ENCODE peak calls at places on chromosomes 6 and 20, in eight cellular contexts. One of them, this sample, is unnamed.

GRCh38 chr6:81304486-81304885 is 448.0 kb downstream of the TENT5A start:
- DNase-seq in AG09309: no peak
- DNase-seq in nephron progenitor cell: no peak
- DNase-seq in endothelial cell: no peak
- DNase-seq in glutamatergic neuron: no peak
- DNase-seq in bronchial epithelial cell: no peak
- DNase-seq in heart right ventricle: no peak
- DNase-seq in mammary epithelial cell: no peak
- DNase-seq in this sample: no peak

GRCh38 chr6:89313006-89313405 is 2.1 kb downstream of the GABRR2 start:
- DNase-seq in nephron progenitor cell: no peak
- DNase-seq in AG09309: peak
- DNase-seq in heart right ventricle: peak
- DNase-seq in bronchial epithelial cell: peak
- DNase-seq in endothelial cell: no peak
- DNase-seq in glutamatergic neuron: no peak
- DNase-seq in mammary epithelial cell: peak
- DNase-seq in this sample: no peak

GRCh38 chr6:170175644-170176620 is 114.9 kb downstream of the DLL1 start:
- DNase-seq in endothelial cell: no peak
- DNase-seq in glutamatergic neuron: no peak
- DNase-seq in AG09309: no peak
- DNase-seq in mammary epithelial cell: no peak
- DNase-seq in bronchial epithelial cell: no peak
- DNase-seq in nephron progenitor cell: no peak
- DNase-seq in heart right ventricle: no peak
- DNase-seq in this sample: peak

GRCh38 chr6:51029576-51029975 is 210.9 kb downstream of the TFAP2B start:
- DNase-seq in endothelial cell: no peak
- DNase-seq in AG09309: no peak
- DNase-seq in bronchial epithelial cell: no peak
- DNase-seq in heart right ventricle: no peak
- DNase-seq in mammary epithelial cell: no peak
- DNase-seq in glutamatergic neuron: no peak
- DNase-seq in nephron progenitor cell: no peak
- DNase-seq in this sample: no peak

GRCh38 chr6:111683749-111684267 is 78.1 kb upstream of the TRAF3IP2 start:
- DNase-seq in nephron progenitor cell: no peak
- DNase-seq in heart right ventricle: peak
- DNase-seq in mammary epithelial cell: no peak
- DNase-seq in bronchial epithelial cell: peak
- DNase-seq in glutamatergic neuron: no peak
- DNase-seq in AG09309: peak
- DNase-seq in endothelial cell: no peak
- DNase-seq in this sample: no peak

GRCh38 chr20:31915491-31916280 is 36.2 kb downstream of the PDRG1 start:
- DNase-seq in endothelial cell: no peak
- DNase-seq in bronchial epithelial cell: no peak
- DNase-seq in heart right ventricle: no peak
- DNase-seq in nephron progenitor cell: no peak
- DNase-seq in glutamatergic neuron: no peak
- DNase-seq in AG09309: no peak
- DNase-seq in mammary epithelial cell: no peak
- DNase-seq in this sample: no peak

GRCh38 chr6:28597217-28597835 is 71.6 kb downstream of the GPX5 start:
- DNase-seq in AG09309: no peak
- DNase-seq in mammary epithelial cell: peak
- DNase-seq in endothelial cell: peak
- DNase-seq in nephron progenitor cell: peak
- DNase-seq in glutamatergic neuron: no peak
- DNase-seq in heart right ventricle: no peak
- DNase-seq in bronchial epithelial cell: peak
- DNase-seq in this sample: no peak

GRCh38 chr6:63708631-63709030 is 73.0 kb downstream of the PHF3 start:
- DNase-seq in heart right ventricle: no peak
- DNase-seq in AG09309: no peak
- DNase-seq in glutamatergic neuron: no peak
- DNase-seq in bronchial epithelial cell: no peak
- DNase-seq in mammary epithelial cell: no peak
- DNase-seq in nephron progenitor cell: no peak
- DNase-seq in endothelial cell: no peak
- DNase-seq in this sample: no peak

GRCh38 chr6:10901751-10902150 is 14.9 kb downstream of the SYCP2L start:
- DNase-seq in endothelial cell: no peak
- DNase-seq in bronchial epithelial cell: no peak
- DNase-seq in AG09309: no peak
- DNase-seq in mammary epithelial cell: no peak
- DNase-seq in glutamatergic neuron: no peak
- DNase-seq in heart right ventricle: no peak
- DNase-seq in nephron progenitor cell: no peak
- DNase-seq in this sample: no peak

GRCh38 chr20:1105599-1106194 is 12.7 kb upstream of the PSMF1 start:
- DNase-seq in bronchial epithelial cell: no peak
- DNase-seq in nephron progenitor cell: no peak
- DNase-seq in endothelial cell: no peak
- DNase-seq in glutamatergic neuron: no peak
- DNase-seq in AG09309: no peak
- DNase-seq in heart right ventricle: no peak
- DNase-seq in mammary epithelial cell: no peak
- DNase-seq in this sample: peak

GRCh38 chr20:1107176-1107575 is 11.2 kb upstream of the PSMF1 start:
- DNase-seq in endothelial cell: no peak
- DNase-seq in glutamatergic neuron: no peak
- DNase-seq in heart right ventricle: no peak
- DNase-seq in mammary epithelial cell: no peak
- DNase-seq in AG09309: no peak
- DNase-seq in bronchial epithelial cell: no peak
- DNase-seq in nephron progenitor cell: no peak
- DNase-seq in this sample: no peak

GRCh38 chr20:1103751-1104150 is 14.7 kb upstream of the PSMF1 start:
- DNase-seq in glutamatergic neuron: no peak
- DNase-seq in mammary epithelial cell: no peak
- DNase-seq in endothelial cell: no peak
- DNase-seq in heart right ventricle: no peak
- DNase-seq in AG09309: no peak
- DNase-seq in bronchial epithelial cell: no peak
- DNase-seq in nephron progenitor cell: no peak
- DNase-seq in this sample: no peak

GRCh38 chr20:1102016-1102415 is 16.4 kb upstream of the PSMF1 start:
- DNase-seq in endothelial cell: no peak
- DNase-seq in nephron progenitor cell: no peak
- DNase-seq in glutamatergic neuron: no peak
- DNase-seq in heart right ventricle: no peak
- DNase-seq in bronchial epithelial cell: no peak
- DNase-seq in mammary epithelial cell: no peak
- DNase-seq in AG09309: no peak
- DNase-seq in this sample: no peak

DNA sequence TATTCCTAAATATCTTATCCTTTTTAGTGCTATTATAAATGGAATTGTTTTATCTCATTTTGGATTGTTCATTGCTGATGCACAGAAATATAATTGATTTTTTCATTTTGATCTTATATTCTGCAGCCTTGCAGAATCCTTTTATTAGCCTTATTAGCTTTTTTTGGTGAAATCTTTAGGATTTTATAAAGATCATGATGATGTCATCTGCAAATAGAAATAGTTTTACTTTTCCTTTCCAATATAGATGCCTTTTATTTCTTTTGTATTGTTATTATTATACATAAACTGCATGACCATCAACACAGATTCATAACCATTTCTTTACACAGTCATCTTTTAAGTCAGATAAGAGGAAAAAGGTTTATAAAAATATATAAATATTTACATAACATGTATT is 16.9 kb upstream of the PSMF1 start:
- DNase-seq in endothelial cell: no peak
- DNase-seq in AG09309: no peak
- DNase-seq in glutamatergic neuron: no peak
- DNase-seq in mammary epithelial cell: no peak
- DNase-seq in heart right ventricle: no peak
- DNase-seq in nephron progenitor cell: no peak
- DNase-seq in bronchial epithelial cell: no peak
- DNase-seq in this sample: no peak
- TF ChIP-seq CTCF in endothelial cell: no peak
- TF ChIP-seq CTCF in AG09309: no peak
- TF ChIP-seq CTCF in glutamatergic neuron: no peak
- TF ChIP-seq CTCF in mammary epithelial cell: no peak
- TF ChIP-seq CTCF in heart right ventricle: no peak
- TF ChIP-seq CTCF in nephron progenitor cell: no peak
- TF ChIP-seq CTCF in bronchial epithelial cell: no peak
- TF ChIP-seq CTCF in this sample: no peak

GRCh38 chr6:106807946-106808611 is 166.4 kb downstream of the CD24 start:
- DNase-seq in glutamatergic neuron: no peak
- DNase-seq in AG09309: no peak
- DNase-seq in mammary epithelial cell: no peak
- DNase-seq in bronchial epithelial cell: no peak
- DNase-seq in nephron progenitor cell: no peak
- DNase-seq in endothelial cell: no peak
- DNase-seq in heart right ventricle: no peak
- DNase-seq in this sample: no peak
- TF ChIP-seq CTCF in glutamatergic neuron: no peak
- TF ChIP-seq CTCF in AG09309: no peak
- TF ChIP-seq CTCF in mammary epithelial cell: no peak
- TF ChIP-seq CTCF in bronchial epithelial cell: no peak
- TF ChIP-seq CTCF in nephron progenitor cell: no peak
- TF ChIP-seq CTCF in endothelial cell: no peak
- TF ChIP-seq CTCF in heart right ventricle: no peak
- TF ChIP-seq CTCF in this sample: no peak

GRCh38 chr20:63979549-63980316 is at the start of gene SAMD10:
- DNase-seq in nephron progenitor cell: peak
- DNase-seq in AG09309: no peak
- DNase-seq in endothelial cell: peak
- DNase-seq in mammary epithelial cell: no peak
- DNase-seq in heart right ventricle: peak
- DNase-seq in glutamatergic neuron: peak
- DNase-seq in bronchial epithelial cell: no peak
- DNase-seq in this sample: peak
- TF ChIP-seq CTCF in nephron progenitor cell: no peak
- TF ChIP-seq CTCF in AG09309: no peak
- TF ChIP-seq CTCF in endothelial cell: no peak
- TF ChIP-seq CTCF in mammary epithelial cell: peak
- TF ChIP-seq CTCF in heart right ventricle: no peak
- TF ChIP-seq CTCF in glutamatergic neuron: peak
- TF ChIP-seq CTCF in bronchial epithelial cell: no peak
- TF ChIP-seq CTCF in this sample: peak

GRCh38 chr20:10047427-10047826 is 12.6 kb downstream of the ANKEF1 start:
- DNase-seq in nephron progenitor cell: peak
- DNase-seq in glutamatergic neuron: peak
- DNase-seq in heart right ventricle: no peak
- DNase-seq in bronchial epithelial cell: no peak
- DNase-seq in mammary epithelial cell: no peak
- DNase-seq in endothelial cell: peak
- DNase-seq in AG09309: no peak
- DNase-seq in this sample: no peak
- TF ChIP-seq CTCF in nephron progenitor cell: peak
- TF ChIP-seq CTCF in glutamatergic neuron: peak
- TF ChIP-seq CTCF in heart right ventricle: no peak
- TF ChIP-seq CTCF in bronchial epithelial cell: peak
- TF ChIP-seq CTCF in mammary epithelial cell: peak
- TF ChIP-seq CTCF in endothelial cell: peak
- TF ChIP-seq CTCF in AG09309: no peak
- TF ChIP-seq CTCF in this sample: no peak

GRCh38 chr20:54456972-54457371 is 18.4 kb upstream of the DOK5 start:
- DNase-seq in bronchial epithelial cell: no peak
- DNase-seq in mammary epithelial cell: no peak
- DNase-seq in AG09309: no peak
- DNase-seq in nephron progenitor cell: no peak
- DNase-seq in endothelial cell: no peak
- DNase-seq in glutamatergic neuron: no peak
- DNase-seq in heart right ventricle: no peak
- DNase-seq in this sample: no peak
- TF ChIP-seq CTCF in bronchial epithelial cell: no peak
- TF ChIP-seq CTCF in mammary epithelial cell: no peak
- TF ChIP-seq CTCF in AG09309: no peak
- TF ChIP-seq CTCF in nephron progenitor cell: no peak
- TF ChIP-seq CTCF in endothelial cell: no peak
- TF ChIP-seq CTCF in glutamatergic neuron: no peak
- TF ChIP-seq CTCF in heart right ventricle: no peak
- TF ChIP-seq CTCF in this sample: no peak

GRCh38 chr6:52689857-52690256 is 18.9 kb downstream of the TMEM14A start:
- DNase-seq in glutamatergic neuron: no peak
- DNase-seq in endothelial cell: no peak
- DNase-seq in nephron progenitor cell: no peak
- DNase-seq in AG09309: no peak
- DNase-seq in bronchial epithelial cell: no peak
- DNase-seq in mammary epithelial cell: no peak
- DNase-seq in heart right ventricle: no peak
- DNase-seq in this sample: no peak

GRCh38 chr6:52693777-52694176 is 22.9 kb downstream of the TMEM14A start:
- DNase-seq in bronchial epithelial cell: no peak
- DNase-seq in AG09309: no peak
- DNase-seq in heart right ventricle: no peak
- DNase-seq in mammary epithelial cell: no peak
- DNase-seq in endothelial cell: no peak
- DNase-seq in nephron progenitor cell: no peak
- DNase-seq in glutamatergic neuron: no peak
- DNase-seq in this sample: no peak

GRCh38 chr6:52694404-52694803 is 23.5 kb downstream of the TMEM14A start:
- DNase-seq in glutamatergic neuron: no peak
- DNase-seq in endothelial cell: no peak
- DNase-seq in nephron progenitor cell: no peak
- DNase-seq in bronchial epithelial cell: no peak
- DNase-seq in heart right ventricle: no peak
- DNase-seq in mammary epithelial cell: no peak
- DNase-seq in AG09309: no peak
- DNase-seq in this sample: no peak

GRCh38 chr6:52686878-52687699 is 16.2 kb downstream of the TMEM14A start:
- DNase-seq in nephron progenitor cell: no peak
- DNase-seq in glutamatergic neuron: no peak
- DNase-seq in bronchial epithelial cell: no peak
- DNase-seq in endothelial cell: no peak
- DNase-seq in mammary epithelial cell: no peak
- DNase-seq in AG09309: no peak
- DNase-seq in heart right ventricle: no peak
- DNase-seq in this sample: no peak

DNA sequence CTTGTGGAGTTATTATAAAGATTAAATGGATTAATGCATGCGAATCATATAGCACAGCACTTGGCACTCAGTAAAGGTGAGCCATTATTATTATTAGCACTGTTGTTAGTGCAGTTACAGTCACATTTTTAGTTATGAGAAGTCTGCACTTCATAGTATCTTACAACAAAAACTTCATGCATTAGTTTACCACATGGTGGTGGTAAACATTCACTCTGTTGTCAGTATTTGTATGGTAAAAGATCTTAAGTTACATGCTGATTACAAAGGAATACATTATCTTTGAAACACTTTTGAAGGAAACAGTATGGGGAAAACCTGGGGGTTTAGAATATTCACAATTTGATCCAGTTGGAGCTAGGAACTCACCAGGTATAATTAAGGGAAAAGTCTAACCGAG is 20.8 kb downstream of the TMEM14A start:
- DNase-seq in AG09309: no peak
- DNase-seq in mammary epithelial cell: no peak
- DNase-seq in nephron progenitor cell: no peak
- DNase-seq in endothelial cell: no peak
- DNase-seq in glutamatergic neuron: no peak
- DNase-seq in bronchial epithelial cell: peak
- DNase-seq in heart right ventricle: no peak
- DNase-seq in this sample: no peak
- TF ChIP-seq CTCF in AG09309: no peak
- TF ChIP-seq CTCF in mammary epithelial cell: no peak
- TF ChIP-seq CTCF in nephron progenitor cell: no peak
- TF ChIP-seq CTCF in endothelial cell: no peak
- TF ChIP-seq CTCF in glutamatergic neuron: no peak
- TF ChIP-seq CTCF in bronchial epithelial cell: peak
- TF ChIP-seq CTCF in heart right ventricle: no peak
- TF ChIP-seq CTCF in this sample: peak

This sample was measured in right lobe of liver.